ENCODE peak calls at places on chromosomes 3 and 15, in four cellular contexts. One of them, this sample, is unnamed.

GRCh38 chr3:150917941-150918340 is 12.7 kb upstream of the MINDY4B start:
- DNase-seq in activated T-cell treated with anti-CD3 and anti-CD28 coated beads for 1 hour: no peak
- DNase-seq in NCI-H1694: peak
- DNase-seq in activated CD8-positive, alpha-beta memory T cell treated with anti-CD3 and anti-CD28 coated beads for 48 hours: no peak
- DNase-seq in this sample: no peak

GRCh38 chr3:181402347-181402746 is 309.4 kb upstream of the SOX2 start:
- DNase-seq in activated T-cell treated with anti-CD3 and anti-CD28 coated beads for 1 hour: no peak
- DNase-seq in NCI-H1694: no peak
- DNase-seq in activated CD8-positive, alpha-beta memory T cell treated with anti-CD3 and anti-CD28 coated beads for 48 hours: no peak
- DNase-seq in this sample: no peak

GRCh38 chr3:146250449-146251382 is at the start of gene PLSCR4:
- DNase-seq in activated T-cell treated with anti-CD3 and anti-CD28 coated beads for 1 hour: no peak
- DNase-seq in NCI-H1694: no peak
- DNase-seq in activated CD8-positive, alpha-beta memory T cell treated with anti-CD3 and anti-CD28 coated beads for 48 hours: no peak
- DNase-seq in this sample: peak

GRCh38 chr3:64865872-64866588 is 178.2 kb upstream of the ADAMTS9 start:
- DNase-seq in activated T-cell treated with anti-CD3 and anti-CD28 coated beads for 1 hour: no peak
- DNase-seq in NCI-H1694: no peak
- DNase-seq in activated CD8-positive, alpha-beta memory T cell treated with anti-CD3 and anti-CD28 coated beads for 48 hours: no peak
- DNase-seq in this sample: no peak

GRCh38 chr15:68632101-68632500 is 53.3 kb downstream of the CORO2B start:
- DNase-seq in activated T-cell treated with anti-CD3 and anti-CD28 coated beads for 1 hour: no peak
- DNase-seq in NCI-H1694: no peak
- DNase-seq in activated CD8-positive, alpha-beta memory T cell treated with anti-CD3 and anti-CD28 coated beads for 48 hours: no peak
- DNase-seq in this sample: no peak

GRCh38 chr3:176909044-176909443 is 288.2 kb downstream of the TBL1XR1 start:
- DNase-seq in activated T-cell treated with anti-CD3 and anti-CD28 coated beads for 1 hour: no peak
- DNase-seq in NCI-H1694: no peak
- DNase-seq in activated CD8-positive, alpha-beta memory T cell treated with anti-CD3 and anti-CD28 coated beads for 48 hours: no peak
- DNase-seq in this sample: no peak

GRCh38 chr15:88894819-88895767 is at the start of gene HAPLN3:
- DNase-seq in activated T-cell treated with anti-CD3 and anti-CD28 coated beads for 1 hour: peak
- DNase-seq in NCI-H1694: no peak
- DNase-seq in activated CD8-positive, alpha-beta memory T cell treated with anti-CD3 and anti-CD28 coated beads for 48 hours: peak
- DNase-seq in this sample: no peak

GRCh38 chr3:80297720-80298119 is 529.9 kb upstream of the ROBO1 start:
- DNase-seq in activated T-cell treated with anti-CD3 and anti-CD28 coated beads for 1 hour: no peak
- DNase-seq in NCI-H1694: no peak
- DNase-seq in activated CD8-positive, alpha-beta memory T cell treated with anti-CD3 and anti-CD28 coated beads for 48 hours: no peak
- DNase-seq in this sample: no peak

GRCh38 chr3:30302027-30302426 is 304.4 kb upstream of the TGFBR2 start:
- DNase-seq in activated T-cell treated with anti-CD3 and anti-CD28 coated beads for 1 hour: no peak
- DNase-seq in NCI-H1694: no peak
- DNase-seq in activated CD8-positive, alpha-beta memory T cell treated with anti-CD3 and anti-CD28 coated beads for 48 hours: no peak
- DNase-seq in this sample: no peak

GRCh38 chr15:95659646-95660045 is 670.9 kb upstream of the NR2F2 start:
- DNase-seq in activated T-cell treated with anti-CD3 and anti-CD28 coated beads for 1 hour: no peak
- DNase-seq in NCI-H1694: no peak
- DNase-seq in activated CD8-positive, alpha-beta memory T cell treated with anti-CD3 and anti-CD28 coated beads for 48 hours: no peak
- DNase-seq in this sample: no peak